ENCODE peak calls at places on chromosomes 2 and 18, in six cellular contexts. Y is NCI-H69, M is dermis microvascular lymphatic vessel endothelial cell, O is AG04449, V is left colon, X is ovary. W is an unnamed sample.

GRCh38 chr2:169765523-169765922 is 31.9 kb downstream of the KLHL23 start:
- DNase-seq in M (no peak), O (peak), V (no peak), Y (no peak), X (no peak), W (no peak)

GRCh38 chr2:138090330-138090729 is 126.1 kb downstream of the HNMT start:
- DNase-seq in O (peak), Y (peak), M (peak), V (no peak), X (no peak), W (no peak)

GRCh38 chr2:74985983-74986382 is 27.5 kb downstream of the POLE4 start:
- DNase-seq in Y (no peak), X (no peak), M (no peak), V (no peak), O (no peak), W (no peak)

GRCh38 chr2:128304715-128305554 is 13.7 kb downstream of the HS6ST1 start:
- DNase-seq in X (peak), Y (peak), M (peak), V (peak), O (peak), W (peak)

GRCh38 chr18:54224379-54225014 is at the start of gene MBD2:
- DNase-seq in V (peak), Y (peak), O (peak), M (peak), X (peak), W (peak)

GRCh38 chr2:100178085-100178788 is 35.8 kb upstream of the AFF3 start:
- DNase-seq in Y (peak), V (no peak), X (no peak), M (peak), O (no peak), W (no peak)

GRCh38 chr18:44819944-44820510 is 139.3 kb downstream of the SETBP1 start:
- DNase-seq in O (no peak), Y (peak), V (no peak), M (no peak), X (no peak), W (peak)

GRCh38 chr2:162994718-162995117 is 156.2 kb upstream of the KCNH7 start:
- DNase-seq in M (no peak), X (no peak), O (no peak), V (no peak), Y (no peak), W (no peak)

GRCh38 chr2:108555572-108555971 is 21.3 kb downstream of the LIMS1 start:
- DNase-seq in V (no peak), M (no peak), O (no peak), Y (no peak), X (no peak), W (no peak)

GRCh38 chr2:68605939-68606338 is 37.4 kb upstream of the PROKR1 start:
- DNase-seq in Y (no peak), M (no peak), O (no peak), X (no peak), V (no peak), W (no peak)

GRCh38 chr18:7338846-7339245 is 108.0 kb downstream of the LRRC30 start:
- DNase-seq in X (no peak), M (no peak), Y (no peak), V (no peak), O (no peak), W (no peak)

GRCh38 chr2:239903210-239903609 is 121.9 kb downstream of the NDUFA10 start:
- DNase-seq in V (no peak), Y (no peak), X (no peak), M (no peak), O (no peak), W (no peak)

GRCh38 chr2:215904101-215904500 is 109.2 kb downstream of the MREG start:
- DNase-seq in Y (no peak), V (no peak), M (no peak), O (no peak), X (no peak), W (no peak)

GRCh38 chr18:12403601-12404506 is 3.9 kb upstream of the PRELID3A start:
- DNase-seq in M (no peak), Y (peak), O (no peak), X (no peak), V (no peak), W (no peak)

GRCh38 chr18:74896390-74896991 is 298.8 kb downstream of the ZNF407 start:
- DNase-seq in V (no peak), M (peak), X (no peak), O (no peak), Y (peak), W (peak)

GRCh38 chr18:59787998-59788875 is 91.0 kb upstream of the CCBE1 start:
- DNase-seq in X (no peak), V (no peak), Y (peak), M (no peak), O (no peak), W (no peak)

GRCh38 chr2:105793230-105793975 is 48.7 kb downstream of the NCK2 start:
- DNase-seq in O (no peak), M (no peak), X (no peak), Y (no peak), V (no peak), W (no peak)

GRCh38 chr2:24635181-24635580 is 144.1 kb downstream of the NCOA1 start:
- DNase-seq in V (no peak), X (no peak), M (no peak), O (peak), Y (peak), W (no peak)

GRCh38 chr2:165833156-165833555 is 39.1 kb upstream of the GALNT3 start:
- DNase-seq in V (no peak), X (no peak), Y (no peak), M (no peak), O (no peak), W (no peak)

GRCh38 chr18:59008302-59008974 is 131.2 kb upstream of the SEC11C start:
- DNase-seq in V (no peak), X (no peak), Y (peak), M (no peak), O (no peak), W (no peak)

GRCh38 chr2:174785481-174785880 is 21.2 kb upstream of the CHRNA1 start:
- DNase-seq in M (no peak), Y (no peak), X (no peak), O (no peak), V (no peak), W (no peak)

GRCh38 chr2:20447437-20448245 is 767 bp downstream of the RHOB start:
- DNase-seq in O (no peak), X (peak), V (no peak), M (no peak), Y (peak), W (peak)

GRCh38 chr18:12702221-12703095 is at the start of the genes CEP76 and PSMG2:
- DNase-seq in M (peak), X (peak), V (peak), Y (peak), O (no peak), W (peak)

GRCh38 chr2:109324859-109325258 is 195.9 kb downstream of the SH3RF3 start:
- DNase-seq in M (no peak), O (peak), Y (no peak), V (peak), X (peak), W (no peak)

GRCh38 chr2:221254281-221254680 is 317.8 kb downstream of the EPHA4 start:
- DNase-seq in X (no peak), Y (peak), M (no peak), V (no peak), O (no peak), W (no peak)

GRCh38 chr2:647691-648231 is 29.4 kb downstream of the TMEM18 start:
- DNase-seq in X (no peak), Y (no peak), M (no peak), O (no peak), V (no peak), W (no peak)

GRCh38 chr2:61177727-61178549 is 15.9 kb downstream of the C2orf74 start:
- DNase-seq in V (no peak), M (no peak), Y (peak), X (no peak), O (no peak), W (peak)

GRCh38 chr18:10524507-10525425 is 1.1 kb upstream of the NAPG start:
- DNase-seq in V (no peak), Y (peak), X (no peak), O (no peak), M (no peak), W (peak)

GRCh38 chr2:240128608-240129144 is 7.4 kb downstream of the COPS9 start:
- DNase-seq in O (no peak), Y (no peak), X (no peak), M (no peak), V (no peak), W (no peak)

GRCh38 chr2:88082781-88083180 is 15.2 kb downstream of the SMYD1 start:
- DNase-seq in M (no peak), O (no peak), Y (no peak), X (no peak), V (no peak), W (no peak)

GRCh38 chr2:122191331-122191730 is 435.9 kb downstream of the TSN start:
- DNase-seq in M (peak), O (no peak), X (no peak), Y (peak), V (no peak), W (no peak)

GRCh38 chr2:59713577-59713976 is 839.9 kb downstream of the BCL11A start:
- DNase-seq in Y (no peak), M (no peak), O (no peak), X (no peak), V (no peak), W (no peak)

GRCh38 chr2:39228413-39229209 is 15.2 kb downstream of the CDKL4 start:
- DNase-seq in V (no peak), X (no peak), O (no peak), Y (no peak), M (no peak), W (no peak)

GRCh38 chr2:217880490-217880889 is 122.3 kb downstream of the TNS1 start:
- DNase-seq in M (no peak), O (no peak), Y (no peak), V (no peak), X (no peak), W (no peak)

GRCh38 chr18:30359521-30359920 is 683.0 kb downstream of the DSC3 start:
- DNase-seq in Y (no peak), V (no peak), O (no peak), X (no peak), M (no peak), W (no peak)